ENCODE peak calls at places on chromosomes 12 and 14, in four cellular contexts. J is K562, I is HepG2, N is SK-N-SH. K is an unnamed sample.

GRCh38 chr12:54215990-54216579 is 27.3 kb upstream of the SMUG1 start:
- DNase-seq in I (no peak), J (peak), N (no peak), K (no peak)

GRCh38 chr12:63319936-63320633 is 169.1 kb upstream of the AVPR1A start:
- DNase-seq in J (no peak), I (no peak), N (no peak), K (no peak)

GRCh38 chr14:67763158-67763822 is 53.1 kb downstream of the ZFYVE26 start:
- DNase-seq in N (no peak), I (peak), J (no peak), K (no peak)

GRCh38 chr12:114685869-114686268 is 1.9 kb upstream of the TBX3 start:
- DNase-seq in J (no peak), N (no peak), I (no peak), K (no peak)

GRCh38 chr12:64253356-64253755 is 31.3 kb upstream of the KICS2 start:
- DNase-seq in J (no peak), N (no peak), I (no peak), K (no peak)

GRCh38 chr12:92928431-92928961 is 599 bp downstream of the EEA1 start:
- DNase-seq in J (peak), N (peak), I (no peak), K (no peak)

GRCh38 chr14:84127430-84127829 is 1402.5 kb upstream of the FLRT2 start:
- DNase-seq in J (no peak), I (no peak), N (no peak), K (no peak)

GRCh38 chr12:131415781-131416180 is 295.1 kb upstream of the SFSWAP start:
- DNase-seq in N (peak), J (peak), I (no peak), K (no peak)

GRCh38 chr12:75591628-75592027 is 80.2 kb upstream of the KRR1 start:
- DNase-seq in N (peak), J (no peak), I (no peak), K (no peak)

GRCh38 chr12:75087656-75088055 is 122.0 kb downstream of the KCNC2 start:
- DNase-seq in J (no peak), I (no peak), N (no peak), K (no peak)

GRCh38 chr14:21136024-21136423 is 19.8 kb downstream of the OR5AU1 start:
- DNase-seq in I (peak), N (peak), J (peak), K (no peak)

GRCh38 chr14:30551460-30551859 is 7.5 kb upstream of the G2E3 start:
- DNase-seq in I (peak), J (no peak), N (no peak), K (no peak)

GRCh38 chr12:6790496-6791150 is 1.3 kb downstream of the CD4 start:
- DNase-seq in I (no peak), N (no peak), J (no peak), K (no peak)

DNA sequence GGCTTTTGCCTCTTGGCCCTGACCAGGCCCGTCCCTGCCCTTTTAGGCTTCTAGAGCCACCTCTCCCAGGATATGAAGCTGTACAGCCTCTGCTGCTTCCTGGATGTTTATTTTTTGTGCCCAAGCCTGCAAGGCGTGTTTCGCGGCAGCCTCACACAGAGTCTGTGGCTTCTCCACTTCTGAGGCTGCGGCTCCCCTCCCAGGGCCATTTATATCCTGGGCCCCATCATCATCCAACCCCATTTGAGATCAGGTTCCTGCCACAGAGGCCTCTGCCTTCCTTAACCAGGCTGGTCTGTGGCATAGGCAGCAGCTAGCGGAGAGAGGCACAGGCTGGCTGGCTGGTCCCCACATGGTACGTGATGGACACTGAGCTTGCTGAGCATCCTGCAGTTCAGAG is 114.1 kb upstream of the PWP1 start:
- DNase-seq in J (no peak), N (no peak), I (no peak), K (no peak)
- TF ChIP-seq FOXM1 in J (no peak), N (no peak), I (no peak), K (no peak)

GRCh38 chr12:1915082-1915968 is 3.1 kb downstream of the CACNA2D4 start:
- DNase-seq in N (peak), J (peak), I (no peak), K (no peak)
- TF ChIP-seq CTCF in N (no peak), J (no peak), I (no peak), K (no peak)

GRCh38 chr12:108573310-108573709 is 10.9 kb downstream of the ISCU start:
- DNase-seq in I (no peak), J (no peak), N (no peak), K (peak)
- TF ChIP-seq FOXM1 in I (no peak), J (no peak), N (no peak), K (peak)

GRCh38 chr14:73283592-73284379 is 46.5 kb downstream of the PAPLN start:
- DNase-seq in I (no peak), J (no peak), N (no peak), K (no peak)
- TF ChIP-seq CTCF in I (peak), J (no peak), N (peak), K (no peak)

DNA sequence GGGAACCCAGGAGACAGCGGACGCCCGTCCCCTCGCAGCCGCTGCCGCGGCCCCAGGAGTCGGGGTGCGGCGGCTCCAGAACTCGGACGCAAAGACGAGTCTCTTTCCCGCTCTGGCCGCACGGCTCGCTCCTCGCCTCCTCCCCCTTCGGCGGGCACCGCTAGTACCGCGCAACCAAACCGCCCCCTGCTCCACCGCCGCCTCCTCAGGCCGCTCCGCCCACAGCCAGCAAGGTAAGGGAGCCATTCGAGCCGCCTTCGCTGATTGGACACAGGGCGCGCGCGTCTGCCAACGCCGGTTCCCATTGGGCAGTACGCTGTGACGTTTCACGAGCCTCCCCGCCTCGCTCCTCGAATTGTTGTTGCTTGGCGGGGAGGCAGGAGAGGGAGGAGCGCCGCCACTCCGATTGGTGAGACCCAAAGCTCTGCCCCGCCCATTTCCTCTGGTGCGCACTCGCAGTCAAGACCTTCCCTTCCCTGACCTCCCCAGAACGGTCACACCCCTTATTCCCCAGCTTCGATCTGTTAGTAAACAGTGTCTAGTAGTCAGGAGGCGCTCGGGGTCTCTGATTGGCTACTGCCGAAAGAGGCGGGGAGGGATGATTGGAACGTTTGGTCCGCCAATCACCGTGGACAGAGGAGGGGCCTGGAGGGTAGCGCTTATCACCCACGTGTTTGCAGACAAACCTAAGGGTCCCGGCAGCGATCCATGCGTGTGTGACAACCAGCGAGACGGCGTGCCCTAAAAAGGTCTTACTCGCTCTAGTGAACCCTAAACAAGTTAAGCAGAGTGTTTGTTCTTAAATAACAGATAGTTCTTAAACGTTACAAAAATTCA is at the start of gene RPS6KA5:
- DNase-seq in J (peak), I (peak), N (peak), K (peak)
- TF ChIP-seq FOXM1 in J (peak), I (no peak), N (no peak), K (no peak)

DNA sequence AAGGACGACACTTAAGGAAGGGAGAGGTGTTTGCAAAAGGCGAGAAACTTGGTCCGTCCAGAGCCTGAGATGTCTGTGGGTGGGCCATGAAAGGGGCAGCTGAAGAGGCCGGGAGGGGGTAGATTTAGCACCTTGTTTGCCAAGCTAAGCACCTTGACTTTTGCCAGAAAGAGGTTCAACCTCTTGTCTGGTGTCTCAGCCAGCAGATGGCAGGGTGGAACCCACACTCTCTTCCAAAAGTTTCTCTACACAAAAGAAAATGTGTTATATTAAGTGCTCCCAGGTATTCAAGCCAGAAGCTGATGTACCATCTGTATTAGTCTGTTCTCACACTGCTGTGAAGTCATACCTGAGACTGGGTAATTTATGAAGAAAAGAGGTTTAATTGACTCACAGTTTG is 69.9 kb downstream of the SUDS3 start:
- DNase-seq in I (no peak), J (no peak), N (no peak), K (no peak)
- TF ChIP-seq CTCF in I (no peak), J (no peak), N (no peak), K (no peak)

GRCh38 chr12:133222211-133222610 is 13.5 kb downstream of the ANHX start:
- DNase-seq in N (no peak), J (no peak), I (no peak), K (no peak)
- TF ChIP-seq FOXM1 in N (no peak), J (no peak), I (no peak), K (no peak)

DNA sequence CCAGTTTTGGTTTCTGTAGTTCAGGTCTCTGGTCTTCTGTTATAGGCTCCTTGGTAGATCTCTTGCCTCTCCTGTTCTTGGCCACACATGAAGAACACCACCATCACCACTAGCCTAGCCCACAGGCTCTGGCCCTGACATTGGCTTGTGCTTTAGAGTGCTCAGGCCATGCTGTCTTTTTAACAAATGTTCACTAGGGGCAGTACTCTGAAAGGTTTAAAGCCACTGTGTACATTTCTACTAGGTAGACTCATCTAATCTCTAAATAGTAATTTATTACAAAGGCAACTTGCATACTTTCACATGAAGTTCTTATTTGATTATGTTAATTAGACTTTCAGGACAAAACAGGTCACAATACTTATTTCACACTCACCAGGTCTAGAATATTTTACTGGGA is 38.3 kb downstream of the PDE6H start:
- DNase-seq in N (no peak), J (no peak), I (no peak), K (no peak)
- TF ChIP-seq CTCF in N (peak), J (no peak), I (no peak), K (peak)

GRCh38 chr14:24279301-24280186 is 8.1 kb upstream of the RABGGTA start:
- DNase-seq in I (no peak), J (no peak), N (peak), K (peak)
- TF ChIP-seq FOXM1 in I (no peak), J (no peak), N (no peak), K (no peak)

DNA sequence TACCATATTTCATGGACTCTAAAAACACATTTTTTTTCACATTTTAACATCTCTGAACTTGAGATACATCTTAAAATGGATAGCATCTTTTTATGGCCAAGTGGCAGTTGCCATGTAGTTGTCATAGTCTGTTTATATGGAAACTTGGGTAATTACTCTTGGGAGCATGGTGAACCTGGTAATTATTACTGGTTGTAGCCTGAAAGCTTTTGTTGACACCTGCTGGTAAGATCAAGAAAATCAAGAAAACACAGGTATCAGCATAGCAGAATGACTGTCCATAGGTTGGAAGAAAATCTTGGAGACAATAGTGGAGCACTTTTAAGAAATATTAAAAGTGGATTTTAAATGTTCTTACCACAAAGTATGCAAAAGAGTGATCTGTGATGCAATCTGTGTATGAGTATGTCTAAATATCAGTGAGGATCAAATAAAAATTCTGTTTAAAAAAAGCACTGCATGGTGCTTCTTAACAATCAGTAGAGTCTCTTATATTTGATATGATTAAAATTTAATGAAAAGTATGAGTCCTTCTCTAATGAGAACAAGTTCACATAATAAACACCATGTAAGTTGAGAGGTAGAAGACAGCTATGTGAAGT is 44.2 kb downstream of the TTC8 start:
- DNase-seq in I (peak), N (peak), J (no peak), K (no peak)
- TF ChIP-seq CTCF in I (peak), N (peak), J (peak), K (peak)